ENCODE peak calls at places on chromosomes 7 and 10, in five cellular contexts. K is upper lobe of right lung, D is GM06990, Y is EH, A is HS-5. W is an unnamed sample.

GRCh38 chr10:123797813-123798212 is 93.8 kb downstream of the CPXM2 start:
- DNase-seq in K (no peak), Y (no peak), D (no peak), A (no peak), W (no peak)

GRCh38 chr7:73582664-73583202 is 4.4 kb upstream of the TBL2 start:
- DNase-seq in K (no peak), A (no peak), D (no peak), Y (no peak), W (no peak)

GRCh38 chr7:135801045-135801693 is 52.6 kb upstream of the FAM180A start:
- DNase-seq in D (peak), K (no peak), Y (peak), A (peak), W (no peak)

GRCh38 chr10:6300106-6300783 is 97.5 kb downstream of the PFKFB3 start:
- DNase-seq in D (peak), K (no peak), Y (peak), A (no peak), W (peak)

GRCh38 chr10:104085801-104086400 is at the start of gene COL17A1:
- DNase-seq in D (no peak), Y (no peak), A (no peak), K (no peak), W (no peak)

GRCh38 chr7:157352506-157352905 is 15.7 kb downstream of the DNAJB6 start:
- DNase-seq in Y (no peak), K (no peak), A (no peak), D (no peak), W (no peak)

GRCh38 chr10:11425288-11425595 is 186.2 kb downstream of the USP6NL start:
- DNase-seq in A (no peak), D (no peak), Y (no peak), K (no peak), W (no peak)

GRCh38 chr7:4549681-4550080 is 132.4 kb upstream of the FOXK1 start:
- DNase-seq in A (no peak), Y (no peak), K (no peak), D (no peak), W (no peak)

GRCh38 chr10:102449321-102450123 is 1.8 kb downstream of the C10orf95 start:
- DNase-seq in A (no peak), Y (peak), D (peak), K (peak), W (peak)

GRCh38 chr10:128043259-128044045 is 82.8 kb downstream of the MKI67 start:
- DNase-seq in Y (no peak), D (no peak), A (no peak), K (no peak), W (no peak)

GRCh38 chr7:44538798-44539668 is 2.1 kb downstream of the NPC1L1 start:
- DNase-seq in Y (no peak), D (no peak), K (no peak), A (no peak), W (no peak)

GRCh38 chr7:53062796-53063195 is 27.4 kb downstream of the POM121L12 start:
- DNase-seq in A (no peak), D (no peak), Y (no peak), K (no peak), W (no peak)

GRCh38 chr10:70404906-70405824 is 1.2 kb downstream of the EIF4EBP2 start:
- DNase-seq in A (peak), Y (peak), K (peak), D (no peak), W (no peak)

GRCh38 chr7:74049997-74050798 is 22.2 kb downstream of the ELN start:
- DNase-seq in A (no peak), K (no peak), D (no peak), Y (no peak), W (no peak)

GRCh38 chr7:157506268-157506667 is 169.5 kb downstream of the DNAJB6 start:
- DNase-seq in A (no peak), D (no peak), K (peak), Y (no peak), W (no peak)

GRCh38 chr7:57413529-57414398 is 36.2 kb upstream of the ZNF716 start:
- DNase-seq in K (no peak), A (no peak), D (no peak), Y (no peak), W (no peak)

GRCh38 chr7:1679326-1679965 is 9.4 kb downstream of the ELFN1 start:
- DNase-seq in K (no peak), A (no peak), D (no peak), Y (no peak), W (no peak)

GRCh38 chr10:101484154-101484748 is 103.8 kb downstream of the POLL start:
- DNase-seq in Y (no peak), D (no peak), A (no peak), K (no peak), W (no peak)

GRCh38 chr7:25881317-25881716 is 270.7 kb upstream of the NFE2L3 start:
- DNase-seq in A (no peak), K (no peak), D (no peak), Y (no peak), W (no peak)

GRCh38 chr10:98012654-98013053 is 17.8 kb downstream of the CRTAC1 start:
- DNase-seq in A (no peak), K (no peak), Y (no peak), D (no peak), W (no peak)

GRCh38 chr10:72162978-72163377 is 52.8 kb upstream of the ANAPC16 start:
- DNase-seq in D (peak), A (peak), Y (peak), K (no peak), W (no peak)

GRCh38 chr10:44911081-44911540 is at the start of gene TMEM72:
- DNase-seq in A (no peak), Y (no peak), D (no peak), K (peak), W (no peak)

GRCh38 chr7:4207011-4207410 is 475.1 kb upstream of the FOXK1 start:
- DNase-seq in Y (no peak), K (peak), D (no peak), A (no peak), W (no peak)

GRCh38 chr7:42053834-42054233 is 183.2 kb downstream of the GLI3 start:
- DNase-seq in K (no peak), A (no peak), Y (no peak), D (no peak), W (no peak)

GRCh38 chr7:157566631-157567006 is 229.8 kb downstream of the DNAJB6 start:
- DNase-seq in A (no peak), K (no peak), Y (no peak), D (no peak), W (no peak)

GRCh38 chr10:7107287-7107686 is 303.5 kb downstream of the SFMBT2 start:
- DNase-seq in K (no peak), D (no peak), A (no peak), Y (peak), W (no peak)

GRCh38 chr10:115171392-115171960 is 78.3 kb downstream of the ATRNL1 start:
- DNase-seq in K (no peak), D (no peak), A (peak), Y (peak), W (no peak)

GRCh38 chr7:37728747-37729146 is 45.2 kb downstream of the GPR141 start:
- DNase-seq in D (peak), K (no peak), A (no peak), Y (no peak), W (no peak)

GRCh38 chr7:82291931-82292330 is 151.6 kb downstream of the CACNA2D1 start:
- DNase-seq in A (no peak), K (no peak), D (no peak), Y (peak), W (no peak)

GRCh38 chr7:132485600-132486594 is 90.4 kb downstream of the PLXNA4 start:
- DNase-seq in A (no peak), D (no peak), Y (no peak), K (no peak), W (peak)

GRCh38 chr10:119421887-119422684 is 120.4 kb downstream of the RGS10 start:
- DNase-seq in K (no peak), D (no peak), Y (peak), A (no peak), W (no peak)

GRCh38 chr7:107125475-107125874 is 43.3 kb upstream of the HBP1 start:
- DNase-seq in D (no peak), A (no peak), Y (no peak), K (no peak), W (no peak)

GRCh38 chr10:123526356-123527079 is 139.6 kb upstream of the GPR26 start:
- DNase-seq in D (no peak), K (no peak), A (no peak), Y (no peak), W (no peak)

GRCh38 chr7:151992375-151992774 is 33.1 kb upstream of the GALNT11 start:
- DNase-seq in D (peak), K (peak), A (no peak), Y (peak), W (no peak)

GRCh38 chr10:131848741-131849590 is 51.8 kb upstream of the PPP2R2D start:
- DNase-seq in Y (no peak), D (no peak), A (no peak), K (peak), W (no peak)